ENCODE peak calls at places on chromosomes 11 and 22, in five cellular contexts. M, H, Z, W and Y are unnamed samples.

GRCh38 chr11:70618471-70619101 is 220.3 kb downstream of the CTTN start:
- DNase-seq in M (no peak), H (no peak), Z (no peak), W (no peak), Y (no peak)

GRCh38 chr11:35887737-35888136 is 56.1 kb upstream of the LDLRAD3 start:
- DNase-seq in M (no peak), H (no peak), Z (no peak), W (peak; percentile 69), Y (no peak)

GRCh38 chr11:127195791-127196190 is 195.2 kb upstream of the KIRREL3 start:
- DNase-seq in M (no peak), H (no peak), Z (no peak), W (no peak), Y (no peak)

GRCh38 chr11:117824571-117825537 is at the start of gene FXYD2:
- DNase-seq in M (peak; percentile 79), H (no peak), Z (peak; percentile 8), W (peak; percentile 29), Y (no peak)

GRCh38 chr11:46452918-46453517 is 61.4 kb upstream of the CHRM4 start:
- DNase-seq in M (peak; percentile 10), H (no peak), Z (no peak), W (no peak), Y (no peak)

GRCh38 chr22:27435839-27436581 is 365.5 kb downstream of the MN1 start:
- DNase-seq in M (peak; percentile 27), H (peak; percentile 65), Z (no peak), W (peak; percentile 33), Y (no peak)

GRCh38 chr22:19336133-19337075 is 44.9 kb upstream of the CLTCL1 start:
- DNase-seq in M (no peak), H (no peak), Z (no peak), W (no peak), Y (no peak)

GRCh38 chr11:57641426-57641825 is 8.3 kb downstream of the YPEL4 start:
- DNase-seq in M (peak; percentile 81), H (peak; percentile 69), Z (no peak), W (peak; percentile 60), Y (no peak)

GRCh38 chr11:3165152-3165705 is at the start of gene OSBPL5:
- DNase-seq in M (peak; percentile 73), H (peak; percentile 59), Z (peak; percentile 74), W (peak; percentile 26), Y (peak; percentile 64)

GRCh38 chr11:121236115-121237001 is 56.2 kb upstream of the SC5D start:
- DNase-seq in M (peak; percentile 65), H (no peak), Z (no peak), W (peak; percentile 45), Y (no peak)

DNA sequence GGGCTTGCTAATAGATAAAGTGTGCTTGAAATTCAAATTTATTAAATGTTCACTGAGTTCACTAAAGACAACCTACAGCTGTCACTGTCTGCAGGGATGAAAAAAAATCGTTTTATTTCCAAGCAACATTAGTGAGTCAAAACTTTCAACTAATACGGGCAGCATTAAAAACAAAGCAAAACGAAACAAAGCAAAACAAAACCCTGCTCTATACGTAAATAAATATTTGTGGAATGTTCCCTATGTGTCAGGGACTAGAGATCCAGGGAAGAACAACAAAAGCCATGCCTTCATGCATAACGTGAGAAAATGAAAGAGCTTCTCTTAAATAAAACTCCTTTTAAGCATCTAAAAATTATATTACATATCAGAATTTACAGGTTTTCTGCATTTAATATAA is 553 bp downstream of the NAALAD2 start:
- DNase-seq in M (no peak), H (no peak), Z (no peak), W (peak; percentile 5), Y (no peak)
- H3K4me3 ChIP-seq in M (peak overlapping the region; percentile 69), H (peak overlapping the region; percentile 41), Z (peak overlapping the region; percentile 80), W (no peak overlapping the region), Y (peak overlapping the region; percentile 50)

DNA sequence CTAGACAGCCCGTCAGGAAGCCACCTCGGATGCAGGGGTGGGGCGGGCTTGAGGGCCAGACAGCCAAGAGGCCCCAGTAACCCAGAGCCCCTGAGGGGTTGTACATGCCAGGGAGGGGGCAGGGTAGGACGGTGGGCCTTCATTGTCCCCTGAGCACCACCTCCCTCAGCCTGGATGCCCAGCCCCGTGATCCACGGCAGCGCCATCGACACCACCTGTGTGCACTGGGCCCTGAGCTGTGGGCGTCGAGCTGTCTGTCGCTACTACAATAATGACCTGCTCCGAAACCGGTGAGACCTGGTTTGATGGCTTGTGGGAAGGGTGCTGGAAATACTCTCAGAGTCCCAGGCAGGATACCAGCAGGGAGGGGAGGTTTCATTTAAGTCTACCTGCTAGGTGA is 37.4 kb upstream of the TPBGL start:
- DNase-seq in M (no peak), H (no peak), Z (no peak), W (no peak), Y (no peak)
- H3K27me3 ChIP-seq in M (peaks cover 63% of the 10 kb centered on the region), H (peaks cover 53% of the 10 kb centered on the region), Z (no peaks in the 10 kb centered on the region), W (peaks cover 4% of the 10 kb centered on the region), Y (no peaks in the 10 kb centered on the region)

DNA sequence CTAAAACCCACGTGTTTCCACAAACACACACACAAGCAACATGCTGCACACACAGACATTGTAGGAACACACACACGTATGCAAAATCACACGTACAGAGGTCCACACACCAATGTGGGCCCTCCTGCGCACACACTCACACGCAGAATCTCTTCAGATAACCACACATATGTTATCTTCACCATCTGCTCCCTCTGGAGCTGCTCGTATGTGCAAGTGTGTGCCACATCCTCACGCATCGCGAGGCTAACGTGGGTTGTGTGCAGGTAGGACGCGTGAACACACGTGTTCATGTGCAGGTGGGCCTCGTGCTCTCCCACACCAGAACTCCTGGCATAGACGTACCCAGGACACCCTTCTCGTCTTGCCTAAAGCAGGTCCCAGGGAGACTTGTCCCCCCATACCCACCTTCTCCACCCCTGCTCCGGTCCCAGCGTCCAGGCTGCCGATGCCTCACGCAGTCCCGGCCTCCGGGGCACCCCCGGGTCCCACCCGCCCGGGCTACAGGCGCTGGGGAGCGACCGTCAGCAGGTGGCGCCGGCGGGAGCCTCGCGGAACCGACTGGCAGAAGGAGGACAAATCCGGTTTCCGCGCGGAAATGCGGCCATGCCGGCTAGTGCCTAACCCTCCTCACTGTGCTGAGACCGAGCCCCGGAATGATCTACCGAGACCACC is 10.3 kb upstream of the IGSF9B start:
- DNase-seq in M (no peak), H (no peak), Z (peak; percentile 68), W (no peak), Y (no peak)
- H3K4me3 ChIP-seq in M (no peak overlapping the region), H (no peak overlapping the region), Z (peak overlapping the region; percentile 47), W (no peak overlapping the region), Y (no peak overlapping the region)

DNA sequence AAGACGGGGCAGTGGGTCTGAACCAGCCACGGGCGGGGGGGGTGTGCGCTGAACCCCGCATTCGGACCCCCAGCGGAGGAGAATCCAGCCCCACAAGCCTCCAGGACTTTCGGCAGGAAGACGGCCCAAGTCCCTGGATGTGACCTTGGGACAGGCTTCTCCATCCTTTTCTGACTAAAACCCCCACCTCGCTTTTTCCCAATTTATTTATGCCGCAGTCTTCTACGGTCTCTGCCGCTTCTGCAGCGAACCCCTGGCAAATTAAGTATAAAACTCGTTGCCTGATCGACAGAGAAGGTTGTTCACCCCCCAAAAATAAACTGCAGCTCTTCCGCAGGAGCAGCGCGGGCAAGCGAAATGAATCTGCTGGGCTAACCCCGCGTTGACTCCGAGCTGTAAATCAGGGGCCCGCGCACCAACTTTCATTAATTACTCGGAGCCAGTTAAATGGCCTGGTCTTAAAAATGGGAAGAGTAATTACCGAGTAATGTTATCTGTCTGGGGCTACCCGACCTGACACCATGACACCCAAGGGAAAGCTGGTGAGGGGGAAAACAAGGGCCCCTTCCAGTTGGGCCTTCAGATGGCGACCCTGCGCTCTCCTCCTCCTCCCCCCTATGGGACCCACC is 6.6 kb downstream of the WT1 start:
- DNase-seq in M (no peak), H (no peak), Z (no peak), W (no peak), Y (no peak)
- H3K27me3 ChIP-seq in M (peaks cover 96% of the 10 kb centered on the region), H (peaks cover 80% of the 10 kb centered on the region), Z (peaks cover 97% of the 10 kb centered on the region), W (peaks cover 54% of the 10 kb centered on the region), Y (peaks cover 4% of the 10 kb centered on the region)

GRCh38 chr11:13276454-13276851 is 1.1 kb upstream of the BMAL1 start:
- DNase-seq in M (no peak), H (no peak), Z (no peak), W (no peak), Y (no peak)

GRCh38 chr11:13277719-13278619 is at the start of gene BMAL1:
- DNase-seq in M (peak; percentile 36), H (no peak), Z (no peak), W (no peak), Y (peak; percentile 35)

GRCh38 chr11:13278620-13279486 is 1.3 kb downstream of the BMAL1 start:
- DNase-seq in M (peak; percentile 19), H (no peak), Z (no peak), W (no peak), Y (peak; percentile 14)

GRCh38 chr11:13279487-13279834 is 1.9 kb downstream of the BMAL1 start:
- DNase-seq in M (no peak), H (no peak), Z (no peak), W (no peak), Y (no peak)

DNA sequence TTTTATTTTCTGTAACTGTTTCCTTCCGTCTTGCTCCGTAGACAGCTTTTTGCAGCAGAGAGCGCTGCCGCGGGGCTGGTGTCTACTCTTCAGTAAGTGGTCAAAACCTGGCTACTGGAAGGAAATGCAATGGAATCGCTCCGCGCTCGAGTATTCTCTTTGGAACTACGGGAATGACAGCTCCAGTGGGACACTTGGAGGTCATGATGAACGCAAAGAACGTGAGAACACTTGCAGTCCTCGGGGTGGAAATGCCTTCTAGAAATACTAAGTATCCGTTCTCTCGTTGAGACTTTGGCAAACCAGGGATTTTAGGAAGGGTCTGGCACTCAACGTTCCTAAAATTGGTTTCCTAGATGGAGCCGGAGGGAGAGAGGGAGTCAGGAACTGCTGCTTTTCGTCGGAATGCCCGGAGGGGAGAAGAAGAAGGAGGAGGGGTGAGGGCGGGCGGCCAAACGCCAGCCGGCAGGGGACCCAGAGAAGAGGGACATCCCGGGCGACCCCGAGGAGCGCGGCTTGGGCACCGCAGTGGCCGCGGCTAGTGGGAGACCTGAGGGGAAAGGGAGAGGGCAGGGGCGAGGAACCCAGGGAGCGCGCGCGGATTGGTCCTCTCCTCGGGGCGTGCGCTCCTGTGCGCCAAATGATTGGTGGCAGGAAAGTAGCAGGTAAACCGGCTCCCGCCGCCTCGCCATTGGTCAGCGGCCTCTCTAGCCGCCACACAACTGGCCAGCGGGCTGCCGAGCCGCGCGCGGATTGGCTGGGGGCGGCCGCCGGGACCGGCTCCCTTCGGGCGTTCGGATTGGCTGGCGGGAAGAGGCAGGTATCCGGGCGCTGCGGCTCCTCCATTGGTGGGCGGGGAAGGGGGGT is 505 bp upstream of the BMAL1 start:
- DNase-seq in M (peak; percentile 98), H (peak; percentile 97), Z (peak; percentile 95), W (peak; percentile 89), Y (peak; percentile 99)
- H3K4me3 ChIP-seq in M (peak overlapping the region; percentile 78), H (peak overlapping the region; percentile 74), Z (peak overlapping the region; percentile 84), W (peak overlapping the region; percentile 77), Y (peak overlapping the region; percentile 78)

GRCh38 chr22:45476814-45477213 is 25.9 kb upstream of the FBLN1 start:
- DNase-seq in M (no peak), H (no peak), Z (no peak), W (no peak), Y (no peak)
- H3K27me3 ChIP-seq in M (no peaks in the 10 kb centered on the region), H (no peaks in the 10 kb centered on the region), Z (no peaks in the 10 kb centered on the region), W (no peaks in the 10 kb centered on the region), Y (no peaks in the 10 kb centered on the region)